ENCODE peak calls at places on chromosome 4, in nine cellular contexts. One of them, this sample, is unnamed.

GRCh38 chr4:94409947-94410346 is 41.8 kb upstream of the PDLIM5 start:
- DNase-seq in uterus: no peak
- DNase-seq in A549: no peak
- DNase-seq in astrocyte of the spinal cord: no peak
- DNase-seq in tibial artery: no peak
- DNase-seq in kidney: no peak
- DNase-seq in A673: peak; percentile 10
- DNase-seq in neural progenitor cell: no peak
- DNase-seq in fibroblast of lung: peak; percentile 8
- DNase-seq in this sample: no peak

GRCh38 chr4:306551-306961 is 1.3 kb upstream of the ZNF732 start:
- DNase-seq in uterus: no peak
- DNase-seq in A549: no peak
- DNase-seq in kidney: no peak
- DNase-seq in A673: no peak
- DNase-seq in astrocyte of the spinal cord: no peak
- DNase-seq in tibial artery: no peak
- DNase-seq in neural progenitor cell: no peak
- DNase-seq in fibroblast of lung: no peak
- DNase-seq in this sample: no peak

GRCh38 chr4:118177121-118177520 is 142.8 kb downstream of the NDST3 start:
- DNase-seq in kidney: no peak
- DNase-seq in fibroblast of lung: no peak
- DNase-seq in A673: no peak
- DNase-seq in neural progenitor cell: no peak
- DNase-seq in tibial artery: no peak
- DNase-seq in astrocyte of the spinal cord: no peak
- DNase-seq in A549: no peak
- DNase-seq in uterus: no peak
- DNase-seq in this sample: no peak

GRCh38 chr4:8274772-8275241 is 5.3 kb downstream of the HTRA3 start:
- DNase-seq in neural progenitor cell: peak; percentile 95
- DNase-seq in tibial artery: peak; percentile 90
- DNase-seq in astrocyte of the spinal cord: peak; percentile 93
- DNase-seq in A549: no peak
- DNase-seq in fibroblast of lung: peak; percentile 94
- DNase-seq in A673: peak; percentile 97
- DNase-seq in uterus: peak; percentile 92
- DNase-seq in kidney: peak; percentile 95
- DNase-seq in this sample: peak; percentile 72

GRCh38 chr4:90187148-90187884 is 60.1 kb downstream of the CCSER1 start:
- DNase-seq in A673: no peak
- DNase-seq in uterus: no peak
- DNase-seq in A549: no peak
- DNase-seq in tibial artery: no peak
- DNase-seq in fibroblast of lung: no peak
- DNase-seq in neural progenitor cell: no peak
- DNase-seq in astrocyte of the spinal cord: no peak
- DNase-seq in kidney: no peak
- DNase-seq in this sample: no peak

GRCh38 chr4:91990726-91991125 is 313.0 kb upstream of the GRID2 start:
- DNase-seq in uterus: no peak
- DNase-seq in neural progenitor cell: no peak
- DNase-seq in fibroblast of lung: no peak
- DNase-seq in kidney: no peak
- DNase-seq in A549: no peak
- DNase-seq in astrocyte of the spinal cord: no peak
- DNase-seq in tibial artery: no peak
- DNase-seq in A673: no peak
- DNase-seq in this sample: no peak

GRCh38 chr4:30757357-30757756 is 37.2 kb downstream of the PCDH7 start:
- DNase-seq in uterus: no peak
- DNase-seq in tibial artery: no peak
- DNase-seq in astrocyte of the spinal cord: peak; percentile 81
- DNase-seq in kidney: no peak
- DNase-seq in A549: no peak
- DNase-seq in A673: peak; percentile 77
- DNase-seq in fibroblast of lung: peak; percentile 76
- DNase-seq in neural progenitor cell: no peak
- DNase-seq in this sample: no peak

GRCh38 chr4:151583188-151583587 is 174.2 kb downstream of the FHIP1A start:
- DNase-seq in uterus: no peak
- DNase-seq in tibial artery: no peak
- DNase-seq in neural progenitor cell: no peak
- DNase-seq in kidney: no peak
- DNase-seq in A549: no peak
- DNase-seq in fibroblast of lung: no peak
- DNase-seq in astrocyte of the spinal cord: no peak
- DNase-seq in A673: no peak
- DNase-seq in this sample: no peak

GRCh38 chr4:116878280-116878679 is 207.1 kb downstream of the TRAM1L1 start:
- DNase-seq in neural progenitor cell: no peak
- DNase-seq in kidney: no peak
- DNase-seq in A673: peak; percentile 7
- DNase-seq in tibial artery: no peak
- DNase-seq in fibroblast of lung: no peak
- DNase-seq in A549: no peak
- DNase-seq in uterus: no peak
- DNase-seq in astrocyte of the spinal cord: no peak
- DNase-seq in this sample: no peak

GRCh38 chr4:37322122-37322521 is 77.6 kb downstream of the NWD2 start:
- DNase-seq in kidney: no peak
- DNase-seq in astrocyte of the spinal cord: no peak
- DNase-seq in A673: no peak
- DNase-seq in tibial artery: no peak
- DNase-seq in fibroblast of lung: no peak
- DNase-seq in uterus: no peak
- DNase-seq in neural progenitor cell: no peak
- DNase-seq in A549: no peak
- DNase-seq in this sample: no peak

GRCh38 chr4:82500106-82500738 is 61.6 kb downstream of the TMEM150C start:
- DNase-seq in tibial artery: no peak
- DNase-seq in fibroblast of lung: peak; percentile 52
- DNase-seq in A673: peak; percentile 2
- DNase-seq in A549: no peak
- DNase-seq in neural progenitor cell: no peak
- DNase-seq in uterus: no peak
- DNase-seq in kidney: no peak
- DNase-seq in astrocyte of the spinal cord: no peak
- DNase-seq in this sample: no peak

GRCh38 chr4:115711575-115711974 is 598.2 kb upstream of the NDST4 start:
- DNase-seq in uterus: no peak
- DNase-seq in neural progenitor cell: peak; percentile 41
- DNase-seq in fibroblast of lung: no peak
- DNase-seq in kidney: no peak
- DNase-seq in A673: peak; percentile 44
- DNase-seq in astrocyte of the spinal cord: no peak
- DNase-seq in A549: no peak
- DNase-seq in tibial artery: no peak
- DNase-seq in this sample: peak; percentile 41

GRCh38 chr4:163161536-163162205 is 5.0 kb downstream of the NAF1 start:
- DNase-seq in tibial artery: no peak
- DNase-seq in kidney: no peak
- DNase-seq in uterus: no peak
- DNase-seq in A673: no peak
- DNase-seq in fibroblast of lung: peak; percentile 60
- DNase-seq in astrocyte of the spinal cord: peak; percentile 82
- DNase-seq in A549: no peak
- DNase-seq in neural progenitor cell: no peak
- DNase-seq in this sample: no peak

GRCh38 chr4:184911310-184911709 is 85.5 kb upstream of the ACSL1 start:
- DNase-seq in A549: no peak
- DNase-seq in kidney: no peak
- DNase-seq in astrocyte of the spinal cord: peak; percentile 5
- DNase-seq in A673: peak; percentile 26
- DNase-seq in uterus: no peak
- DNase-seq in neural progenitor cell: no peak
- DNase-seq in tibial artery: no peak
- DNase-seq in fibroblast of lung: peak; percentile 29
- DNase-seq in this sample: no peak

GRCh38 chr4:25965629-25966028 is 51.6 kb downstream of the SMIM20 start:
- DNase-seq in astrocyte of the spinal cord: no peak
- DNase-seq in tibial artery: peak; percentile 29
- DNase-seq in uterus: no peak
- DNase-seq in neural progenitor cell: no peak
- DNase-seq in fibroblast of lung: no peak
- DNase-seq in kidney: no peak
- DNase-seq in A549: no peak
- DNase-seq in A673: no peak
- DNase-seq in this sample: peak; percentile 28
- TF ChIP-seq CTCF in astrocyte of the spinal cord: no peak
- TF ChIP-seq CTCF in tibial artery: no peak
- TF ChIP-seq CTCF in uterus: no peak
- TF ChIP-seq CTCF in neural progenitor cell: no peak
- TF ChIP-seq CTCF in fibroblast of lung: no peak
- TF ChIP-seq CTCF in kidney: no peak
- TF ChIP-seq CTCF in A549: no peak
- TF ChIP-seq CTCF in A673: no peak
- TF ChIP-seq CTCF in this sample: no peak

GRCh38 chr4:112832493-112832892 is 195.6 kb downstream of the LARP7 start:
- DNase-seq in A549: no peak
- DNase-seq in kidney: no peak
- DNase-seq in neural progenitor cell: no peak
- DNase-seq in fibroblast of lung: no peak
- DNase-seq in A673: no peak
- DNase-seq in tibial artery: no peak
- DNase-seq in astrocyte of the spinal cord: no peak
- DNase-seq in uterus: no peak
- DNase-seq in this sample: no peak

GRCh38 chr4:112830753-112831386 is 193.9 kb downstream of the LARP7 start:
- DNase-seq in A673: no peak
- DNase-seq in neural progenitor cell: no peak
- DNase-seq in uterus: no peak
- DNase-seq in tibial artery: no peak
- DNase-seq in fibroblast of lung: no peak
- DNase-seq in kidney: peak; percentile 54
- DNase-seq in A549: no peak
- DNase-seq in astrocyte of the spinal cord: no peak
- DNase-seq in this sample: no peak
- TF ChIP-seq CTCF in A673: no peak
- TF ChIP-seq CTCF in neural progenitor cell: no peak
- TF ChIP-seq CTCF in uterus: no peak
- TF ChIP-seq CTCF in tibial artery: no peak
- TF ChIP-seq CTCF in fibroblast of lung: no peak
- TF ChIP-seq CTCF in kidney: no peak
- TF ChIP-seq CTCF in A549: no peak
- TF ChIP-seq CTCF in astrocyte of the spinal cord: no peak
- TF ChIP-seq CTCF in this sample: no peak

GRCh38 chr4:64538219-64538618 is 129.0 kb upstream of the TECRL start:
- DNase-seq in fibroblast of lung: no peak
- DNase-seq in astrocyte of the spinal cord: no peak
- DNase-seq in kidney: no peak
- DNase-seq in A549: no peak
- DNase-seq in neural progenitor cell: peak; percentile 6
- DNase-seq in A673: peak; percentile 4
- DNase-seq in uterus: no peak
- DNase-seq in tibial artery: no peak
- DNase-seq in this sample: peak; percentile 78
- TF ChIP-seq CTCF in fibroblast of lung: no peak
- TF ChIP-seq CTCF in astrocyte of the spinal cord: no peak
- TF ChIP-seq CTCF in kidney: no peak
- TF ChIP-seq CTCF in A549: no peak
- TF ChIP-seq CTCF in neural progenitor cell: peak; percentile 42
- TF ChIP-seq CTCF in A673: peak; percentile 31
- TF ChIP-seq CTCF in uterus: no peak
- TF ChIP-seq CTCF in tibial artery: no peak
- TF ChIP-seq CTCF in this sample: peak; percentile 67

DNA sequence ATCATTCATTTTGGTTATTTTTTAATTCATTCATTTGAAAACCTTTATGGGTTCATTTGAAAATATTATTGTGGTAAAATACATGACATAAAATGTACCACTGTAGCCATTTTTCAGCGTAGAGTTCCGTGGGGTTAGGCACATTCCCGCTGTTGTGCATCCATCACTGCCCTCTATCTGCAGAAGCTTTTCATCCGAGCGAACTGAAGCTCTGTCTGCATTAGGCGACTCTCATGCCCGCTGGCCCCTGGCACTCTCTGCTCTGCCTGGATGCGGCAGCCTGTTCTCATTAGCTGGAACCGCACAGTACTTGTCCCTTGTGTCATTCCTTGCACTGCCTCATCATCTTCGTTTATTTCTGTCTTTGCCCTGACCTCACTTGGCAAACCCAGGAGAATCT is 17.5 kb downstream of the CFAP99 start:
- DNase-seq in uterus: no peak
- DNase-seq in astrocyte of the spinal cord: no peak
- DNase-seq in A673: no peak
- DNase-seq in fibroblast of lung: no peak
- DNase-seq in tibial artery: peak; percentile 42
- DNase-seq in A549: no peak
- DNase-seq in neural progenitor cell: no peak
- DNase-seq in kidney: no peak
- DNase-seq in this sample: peak; percentile 45
- TF ChIP-seq CTCF in uterus: no peak
- TF ChIP-seq CTCF in astrocyte of the spinal cord: peak; percentile 32
- TF ChIP-seq CTCF in A673: peak; percentile 37
- TF ChIP-seq CTCF in fibroblast of lung: no peak
- TF ChIP-seq CTCF in tibial artery: no peak
- TF ChIP-seq CTCF in A549: peak; percentile 19
- TF ChIP-seq CTCF in neural progenitor cell: no peak
- TF ChIP-seq CTCF in kidney: no peak
- TF ChIP-seq CTCF in this sample: peak; percentile 40

GRCh38 chr4:100417565-100417964 is 100.3 kb downstream of the EMCN start:
- DNase-seq in neural progenitor cell: peak; percentile 41
- DNase-seq in A673: peak; percentile 41
- DNase-seq in tibial artery: no peak
- DNase-seq in uterus: no peak
- DNase-seq in fibroblast of lung: peak; percentile 47
- DNase-seq in astrocyte of the spinal cord: no peak
- DNase-seq in kidney: no peak
- DNase-seq in A549: no peak
- DNase-seq in this sample: no peak

GRCh38 chr4:100422911-100423310 is 94.9 kb downstream of the EMCN start:
- DNase-seq in uterus: no peak
- DNase-seq in neural progenitor cell: no peak
- DNase-seq in fibroblast of lung: no peak
- DNase-seq in kidney: no peak
- DNase-seq in astrocyte of the spinal cord: no peak
- DNase-seq in A673: peak; percentile 14
- DNase-seq in tibial artery: no peak
- DNase-seq in A549: no peak
- DNase-seq in this sample: no peak

GRCh38 chr4:100424376-100424775 is 93.4 kb downstream of the EMCN start:
- DNase-seq in astrocyte of the spinal cord: no peak
- DNase-seq in neural progenitor cell: no peak
- DNase-seq in A549: no peak
- DNase-seq in kidney: no peak
- DNase-seq in uterus: no peak
- DNase-seq in A673: no peak
- DNase-seq in tibial artery: no peak
- DNase-seq in fibroblast of lung: no peak
- DNase-seq in this sample: no peak

GRCh38 chr4:100420571-100420970 is 97.3 kb downstream of the EMCN start:
- DNase-seq in kidney: no peak
- DNase-seq in A549: no peak
- DNase-seq in astrocyte of the spinal cord: no peak
- DNase-seq in uterus: no peak
- DNase-seq in neural progenitor cell: no peak
- DNase-seq in tibial artery: no peak
- DNase-seq in fibroblast of lung: no peak
- DNase-seq in A673: no peak
- DNase-seq in this sample: no peak

GRCh38 chr4:100421356-100421978 is 96.4 kb downstream of the EMCN start:
- DNase-seq in uterus: no peak
- DNase-seq in fibroblast of lung: peak; percentile 27
- DNase-seq in neural progenitor cell: peak; percentile 36
- DNase-seq in astrocyte of the spinal cord: peak; percentile 54
- DNase-seq in A549: peak; percentile 3
- DNase-seq in kidney: no peak
- DNase-seq in A673: peak; percentile 70
- DNase-seq in tibial artery: no peak
- DNase-seq in this sample: no peak
- TF ChIP-seq CTCF in uterus: peak; percentile 29
- TF ChIP-seq CTCF in fibroblast of lung: peak; percentile 29
- TF ChIP-seq CTCF in neural progenitor cell: peak; percentile 72
- TF ChIP-seq CTCF in astrocyte of the spinal cord: peak; percentile 53
- TF ChIP-seq CTCF in A549: peak; percentile 60
- TF ChIP-seq CTCF in kidney: peak; percentile 49
- TF ChIP-seq CTCF in A673: peak; percentile 72
- TF ChIP-seq CTCF in tibial artery: peak; percentile 46
- TF ChIP-seq CTCF in this sample: peak; percentile 77

This sample was measured in endodermal cell.